ENCODE peak calls at places on chromosomes 5 and 9, in ten cellular contexts. One of them, this sample, is unnamed. For H3K4me1, the result is how much of the 10 kb centered on the place peaks cover.

GRCh38 chr5:149129181-149129580 is 12.1 kb upstream of the ABLIM3 start:
- DNase-seq in PC-9: peak
- DNase-seq in psoas muscle: no peak
- DNase-seq in transverse colon: no peak
- DNase-seq in heart left ventricle: no peak
- DNase-seq in heart right ventricle: no peak
- DNase-seq in HepG2: no peak
- DNase-seq in MM.1S: no peak
- DNase-seq in mammary epithelial cell: peak
- DNase-seq in gastrocnemius medialis: no peak
- DNase-seq in this sample: no peak

GRCh38 chr5:181045316-181045715 is 5.2 kb downstream of the BTNL9 start:
- DNase-seq in PC-9: no peak
- DNase-seq in psoas muscle: no peak
- DNase-seq in transverse colon: no peak
- DNase-seq in heart left ventricle: no peak
- DNase-seq in heart right ventricle: no peak
- DNase-seq in HepG2: no peak
- DNase-seq in MM.1S: no peak
- DNase-seq in mammary epithelial cell: no peak
- DNase-seq in gastrocnemius medialis: no peak
- DNase-seq in this sample: no peak

GRCh38 chr9:99162759-99163364 is 57.9 kb downstream of the TGFBR1 start:
- DNase-seq in PC-9: no peak
- DNase-seq in psoas muscle: no peak
- DNase-seq in transverse colon: no peak
- DNase-seq in heart left ventricle: no peak
- DNase-seq in heart right ventricle: no peak
- DNase-seq in HepG2: peak
- DNase-seq in MM.1S: peak
- DNase-seq in mammary epithelial cell: no peak
- DNase-seq in gastrocnemius medialis: no peak
- DNase-seq in this sample: no peak

GRCh38 chr5:54159837-54160215 is 150.5 kb downstream of the ARL15 start:
- DNase-seq in PC-9: no peak
- DNase-seq in psoas muscle: no peak
- DNase-seq in transverse colon: no peak
- DNase-seq in heart left ventricle: no peak
- DNase-seq in heart right ventricle: no peak
- DNase-seq in HepG2: no peak
- DNase-seq in MM.1S: no peak
- DNase-seq in mammary epithelial cell: no peak
- DNase-seq in gastrocnemius medialis: no peak
- DNase-seq in this sample: no peak

GRCh38 chr5:143066556-143067281 is 296.5 kb downstream of the ARHGAP26 start:
- DNase-seq in PC-9: no peak
- DNase-seq in psoas muscle: peak
- DNase-seq in transverse colon: peak
- DNase-seq in heart left ventricle: no peak
- DNase-seq in heart right ventricle: no peak
- DNase-seq in HepG2: no peak
- DNase-seq in MM.1S: peak
- DNase-seq in mammary epithelial cell: no peak
- DNase-seq in gastrocnemius medialis: peak
- DNase-seq in this sample: no peak

GRCh38 chr5:144778546-144778945 is 607.9 kb downstream of the KCTD16 start:
- DNase-seq in PC-9: no peak
- DNase-seq in psoas muscle: no peak
- DNase-seq in transverse colon: no peak
- DNase-seq in heart left ventricle: no peak
- DNase-seq in heart right ventricle: no peak
- DNase-seq in HepG2: no peak
- DNase-seq in MM.1S: no peak
- DNase-seq in mammary epithelial cell: no peak
- DNase-seq in gastrocnemius medialis: no peak
- DNase-seq in this sample: no peak

GRCh38 chr5:44546283-44546682 is 157.1 kb upstream of the FGF10 start:
- DNase-seq in PC-9: no peak
- DNase-seq in psoas muscle: no peak
- DNase-seq in transverse colon: no peak
- DNase-seq in heart left ventricle: no peak
- DNase-seq in heart right ventricle: no peak
- DNase-seq in HepG2: no peak
- DNase-seq in MM.1S: no peak
- DNase-seq in mammary epithelial cell: peak
- DNase-seq in gastrocnemius medialis: no peak
- DNase-seq in this sample: no peak

GRCh38 chr9:110592075-110592830 is 12.7 kb upstream of the SVEP1 start:
- DNase-seq in PC-9: no peak
- DNase-seq in psoas muscle: no peak
- DNase-seq in transverse colon: no peak
- DNase-seq in heart left ventricle: no peak
- DNase-seq in heart right ventricle: no peak
- DNase-seq in HepG2: no peak
- DNase-seq in MM.1S: no peak
- DNase-seq in mammary epithelial cell: no peak
- DNase-seq in gastrocnemius medialis: no peak
- DNase-seq in this sample: no peak

GRCh38 chr5:107782770-107783169 is 112.0 kb upstream of the EFNA5 start:
- DNase-seq in PC-9: no peak
- DNase-seq in psoas muscle: no peak
- DNase-seq in transverse colon: no peak
- DNase-seq in heart left ventricle: no peak
- DNase-seq in heart right ventricle: no peak
- DNase-seq in HepG2: no peak
- DNase-seq in MM.1S: no peak
- DNase-seq in mammary epithelial cell: no peak
- DNase-seq in gastrocnemius medialis: no peak
- DNase-seq in this sample: no peak

GRCh38 chr9:104093162-104093561 is 947 bp upstream of the SMC2 start:
- DNase-seq in PC-9: no peak
- DNase-seq in psoas muscle: no peak
- DNase-seq in transverse colon: no peak
- DNase-seq in heart left ventricle: no peak
- DNase-seq in heart right ventricle: no peak
- DNase-seq in HepG2: no peak
- DNase-seq in MM.1S: peak
- DNase-seq in mammary epithelial cell: no peak
- DNase-seq in gastrocnemius medialis: no peak
- DNase-seq in this sample: no peak

DNA sequence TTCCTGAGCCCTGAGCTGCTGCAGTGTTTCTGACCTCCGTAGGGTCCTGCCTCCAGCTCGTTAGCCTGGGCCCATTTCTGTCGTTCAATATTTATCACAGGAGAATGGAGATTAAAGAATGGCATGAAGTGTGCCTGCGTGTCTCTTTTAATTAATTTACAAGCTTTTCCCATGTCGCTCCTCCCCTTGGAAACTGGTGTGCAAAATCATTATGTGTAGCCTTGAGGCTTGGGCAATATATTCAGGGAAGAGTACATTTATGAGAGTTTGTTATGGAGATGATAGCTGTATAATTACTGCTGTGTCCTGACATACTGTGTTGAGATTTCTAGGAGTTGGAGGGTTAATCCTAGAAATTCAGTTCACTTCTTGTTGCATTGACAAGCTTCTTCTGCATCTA is 99.7 kb downstream of the PCSK5 start:
- DNase-seq in PC-9: no peak
- DNase-seq in psoas muscle: no peak
- DNase-seq in transverse colon: no peak
- DNase-seq in heart left ventricle: no peak
- DNase-seq in heart right ventricle: no peak
- DNase-seq in HepG2: no peak
- DNase-seq in MM.1S: no peak
- DNase-seq in mammary epithelial cell: no peak
- DNase-seq in gastrocnemius medialis: no peak
- DNase-seq in this sample: no peak
- H3K4me1 ChIP-seq in PC-9: under half
- H3K4me1 ChIP-seq in psoas muscle: under half
- H3K4me1 ChIP-seq in transverse colon: under half
- H3K4me1 ChIP-seq in heart left ventricle: under half
- H3K4me1 ChIP-seq in heart right ventricle: under half
- H3K4me1 ChIP-seq in HepG2: under half
- H3K4me1 ChIP-seq in MM.1S: under half
- H3K4me1 ChIP-seq in mammary epithelial cell: under half
- H3K4me1 ChIP-seq in gastrocnemius medialis: under half
- H3K4me1 ChIP-seq in this sample: under half

GRCh38 chr5:93578179-93578812 is 2.7 kb downstream of the NR2F1-AS1 start:
- DNase-seq in PC-9: no peak
- DNase-seq in psoas muscle: no peak
- DNase-seq in transverse colon: no peak
- DNase-seq in heart left ventricle: no peak
- DNase-seq in heart right ventricle: no peak
- DNase-seq in HepG2: no peak
- DNase-seq in MM.1S: no peak
- DNase-seq in mammary epithelial cell: no peak
- DNase-seq in gastrocnemius medialis: no peak
- DNase-seq in this sample: no peak

GRCh38 chr5:93580387-93581100 is 475 bp downstream of the NR2F1-AS1 start:
- DNase-seq in PC-9: no peak
- DNase-seq in psoas muscle: no peak
- DNase-seq in transverse colon: no peak
- DNase-seq in heart left ventricle: no peak
- DNase-seq in heart right ventricle: no peak
- DNase-seq in HepG2: no peak
- DNase-seq in MM.1S: peak
- DNase-seq in mammary epithelial cell: peak
- DNase-seq in gastrocnemius medialis: no peak
- DNase-seq in this sample: no peak

GRCh38 chr5:93577807-93578178 is 3.2 kb downstream of the NR2F1-AS1 start:
- DNase-seq in PC-9: no peak
- DNase-seq in psoas muscle: no peak
- DNase-seq in transverse colon: no peak
- DNase-seq in heart left ventricle: no peak
- DNase-seq in heart right ventricle: no peak
- DNase-seq in HepG2: no peak
- DNase-seq in MM.1S: no peak
- DNase-seq in mammary epithelial cell: no peak
- DNase-seq in gastrocnemius medialis: no peak
- DNase-seq in this sample: no peak

GRCh38 chr5:93579561-93580386 is 1.2 kb downstream of the NR2F1-AS1 start:
- DNase-seq in PC-9: no peak
- DNase-seq in psoas muscle: peak
- DNase-seq in transverse colon: no peak
- DNase-seq in heart left ventricle: no peak
- DNase-seq in heart right ventricle: peak
- DNase-seq in HepG2: no peak
- DNase-seq in MM.1S: no peak
- DNase-seq in mammary epithelial cell: peak
- DNase-seq in gastrocnemius medialis: no peak
- DNase-seq in this sample: no peak

GRCh38 chr5:93578813-93579560 is 2.0 kb downstream of the NR2F1-AS1 start:
- DNase-seq in PC-9: peak
- DNase-seq in psoas muscle: peak
- DNase-seq in transverse colon: no peak
- DNase-seq in heart left ventricle: no peak
- DNase-seq in heart right ventricle: peak
- DNase-seq in HepG2: no peak
- DNase-seq in MM.1S: no peak
- DNase-seq in mammary epithelial cell: no peak
- DNase-seq in gastrocnemius medialis: no peak
- DNase-seq in this sample: no peak
- H3K4me3 ChIP-seq in PC-9: peak
- H3K4me3 ChIP-seq in psoas muscle: peak
- H3K4me3 ChIP-seq in transverse colon: peak
- H3K4me3 ChIP-seq in heart left ventricle: peak
- H3K4me3 ChIP-seq in heart right ventricle: peak
- H3K4me3 ChIP-seq in HepG2: peak
- H3K4me3 ChIP-seq in MM.1S: no peak
- H3K4me3 ChIP-seq in mammary epithelial cell: peak
- H3K4me3 ChIP-seq in gastrocnemius medialis: peak
- H3K4me3 ChIP-seq in this sample: peak

DNA sequence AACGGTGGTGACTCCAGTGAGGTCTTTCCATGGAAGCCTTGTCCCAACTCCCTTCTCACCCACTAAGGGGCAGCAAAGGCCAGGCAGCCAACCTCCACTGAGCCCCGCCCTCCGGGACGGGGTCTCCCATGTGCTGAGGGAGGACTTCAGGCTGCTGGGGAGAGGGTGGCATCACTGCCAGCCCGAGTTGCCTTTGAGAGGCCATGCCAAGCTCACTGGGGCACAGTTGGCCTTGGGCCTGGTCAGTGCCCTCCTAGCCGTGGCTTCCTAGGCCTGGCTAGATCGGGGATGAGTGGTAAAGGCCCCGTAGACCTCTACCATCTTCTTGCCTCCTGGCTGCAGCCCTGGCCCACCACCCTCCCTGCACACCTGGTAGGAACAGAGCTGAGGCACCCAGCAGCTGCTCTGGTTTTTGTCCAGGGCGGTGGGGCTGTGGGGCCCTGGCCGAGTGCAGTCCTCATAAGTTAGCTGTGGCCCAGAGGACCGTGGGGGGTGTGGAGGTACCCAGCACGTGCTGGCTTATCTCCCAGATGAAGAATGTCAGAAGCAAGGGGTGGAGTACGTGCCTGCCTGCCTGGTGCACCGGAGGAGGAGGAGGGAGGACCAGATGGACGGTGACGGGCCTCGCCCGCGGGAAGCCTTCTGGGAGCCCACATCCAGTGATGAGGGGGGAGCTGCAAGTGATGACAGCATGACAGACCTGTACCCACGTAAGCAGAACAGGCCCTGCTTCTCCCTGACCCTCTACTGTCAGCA is 3.2 kb downstream of the SURF2 start:
- DNase-seq in PC-9: no peak
- DNase-seq in psoas muscle: no peak
- DNase-seq in transverse colon: no peak
- DNase-seq in heart left ventricle: no peak
- DNase-seq in heart right ventricle: no peak
- DNase-seq in HepG2: peak
- DNase-seq in MM.1S: no peak
- DNase-seq in mammary epithelial cell: no peak
- DNase-seq in gastrocnemius medialis: no peak
- DNase-seq in this sample: no peak
- TF ChIP-seq CTCF in PC-9: peak
- TF ChIP-seq CTCF in psoas muscle: peak
- TF ChIP-seq CTCF in transverse colon: no peak
- TF ChIP-seq CTCF in heart left ventricle: no peak
- TF ChIP-seq CTCF in heart right ventricle: peak
- TF ChIP-seq CTCF in HepG2: peak
- TF ChIP-seq CTCF in MM.1S: no peak
- TF ChIP-seq CTCF in mammary epithelial cell: peak
- TF ChIP-seq CTCF in gastrocnemius medialis: peak
- TF ChIP-seq CTCF in this sample: no peak

DNA sequence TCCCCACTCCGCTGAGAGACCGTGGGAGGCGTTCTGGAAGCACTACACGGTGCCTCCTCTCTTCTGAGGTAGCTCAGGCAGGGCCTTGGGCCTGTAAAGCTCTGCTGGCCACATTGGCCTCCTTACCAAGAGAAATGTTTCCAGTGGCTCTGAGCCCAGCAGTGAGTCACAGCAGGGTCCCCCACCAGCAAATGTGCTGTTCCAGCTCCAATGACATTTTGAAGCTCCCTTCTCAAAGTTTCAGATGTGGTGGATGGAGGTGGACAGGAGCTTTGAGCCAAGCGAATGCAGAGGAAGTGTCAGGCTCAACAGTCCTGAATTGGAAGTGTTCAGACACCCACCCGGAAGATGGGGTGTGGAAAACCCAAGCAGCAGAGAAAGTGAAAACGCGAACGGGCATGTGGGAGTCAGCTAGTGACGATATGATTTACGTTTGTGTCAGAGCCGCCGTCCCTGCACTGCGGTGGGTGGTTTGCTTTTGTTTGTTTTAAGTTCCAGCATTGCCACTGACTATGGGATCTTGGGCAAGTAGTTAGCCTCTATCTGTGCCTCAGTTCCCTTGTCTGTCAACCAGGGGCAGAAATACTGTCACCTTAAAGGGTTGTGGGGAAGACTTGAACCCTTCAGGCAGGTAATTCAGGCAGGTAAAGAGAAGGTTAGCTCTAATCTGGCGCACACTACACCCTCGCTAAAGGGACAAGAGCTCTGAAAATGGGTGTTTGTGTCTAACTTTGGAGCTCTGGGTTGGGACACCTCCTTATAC is 38.2 kb downstream of the C5orf15 start:
- DNase-seq in PC-9: no peak
- DNase-seq in psoas muscle: peak
- DNase-seq in transverse colon: peak
- DNase-seq in heart left ventricle: no peak
- DNase-seq in heart right ventricle: no peak
- DNase-seq in HepG2: no peak
- DNase-seq in MM.1S: no peak
- DNase-seq in mammary epithelial cell: no peak
- DNase-seq in gastrocnemius medialis: no peak
- DNase-seq in this sample: peak
- H3K4me1 ChIP-seq in PC-9: under half
- H3K4me1 ChIP-seq in psoas muscle: under half
- H3K4me1 ChIP-seq in transverse colon: under half
- H3K4me1 ChIP-seq in heart left ventricle: under half
- H3K4me1 ChIP-seq in heart right ventricle: under half
- H3K4me1 ChIP-seq in HepG2: under half
- H3K4me1 ChIP-seq in MM.1S: under half
- H3K4me1 ChIP-seq in mammary epithelial cell: under half
- H3K4me1 ChIP-seq in gastrocnemius medialis: under half
- H3K4me1 ChIP-seq in this sample: under half

This sample was measured in ascending aorta.